ENCODE peak calls at places on chromosome 14, in seven cellular contexts. S is Right ventricle myocardium inferior; K is stimulated activated CD8-positive, alpha-beta memory T cell treated with anti-CD3 and anti-CD28 coated beads, Interleukin-15, amount 100 ng/mL, for 1 hour; H is NCI-H1417; A is GM23248; P is HCEC 1CT; W is bronchial epithelial cell. V is an unnamed sample.

GRCh38 chr14:69997849-69998248 is 118.6 kb downstream of the SMOC1 start:
- DNase-seq in S (no peak), K (no peak), H (no peak), A (peak), P (peak), W (peak), V (peak)

GRCh38 chr14:72677664-72678063 is 216.2 kb downstream of the DPF3 start:
- DNase-seq in S (no peak), K (no peak), H (no peak), A (peak), P (no peak), W (no peak), V (peak)

GRCh38 chr14:104520620-104521410 is 58.7 kb upstream of the C14orf180 start:
- DNase-seq in S (no peak), K (no peak), H (no peak), A (no peak), P (no peak), W (no peak), V (peak)

GRCh38 chr14:35632276-35633071 is 98.5 kb downstream of the INSM2 start:
- DNase-seq in S (no peak), K (no peak), H (peak), A (peak), P (peak), W (no peak), V (no peak)

GRCh38 chr14:91173221-91173670 is 59.4 kb downstream of the DGLUCY start:
- DNase-seq in S (peak), K (peak), H (peak), A (peak), P (peak), W (peak), V (peak)

GRCh38 chr14:104149617-104150141 is 11.3 kb downstream of the KIF26A start:
- DNase-seq in S (peak), K (no peak), H (peak), A (peak), P (no peak), W (no peak), V (no peak)

GRCh38 chr14:103476631-103477030 is 46.0 kb downstream of the CKB start:
- DNase-seq in S (no peak), K (no peak), H (no peak), A (no peak), P (no peak), W (no peak), V (no peak)

GRCh38 chr14:89851031-89851430 is 103.5 kb downstream of the EFCAB11 start:
- DNase-seq in S (no peak), K (no peak), H (peak), A (no peak), P (no peak), W (no peak), V (no peak)

GRCh38 chr14:93379841-93380240 is 32.9 kb downstream of the COX8C start:
- DNase-seq in S (no peak), K (no peak), H (no peak), A (no peak), P (no peak), W (no peak), V (no peak)

GRCh38 chr14:92439551-92440344 is 73.8 kb upstream of the RIN3 start:
- DNase-seq in S (no peak), K (no peak), H (no peak), A (no peak), P (no peak), W (no peak), V (no peak)

GRCh38 chr14:22977684-22978486 is 4.5 kb downstream of the AJUBA start:
- DNase-seq in S (no peak), K (no peak), H (no peak), A (peak), P (peak), W (peak), V (peak)

GRCh38 chr14:20347747-20348146 is 4.3 kb downstream of the PARP2 start:
- DNase-seq in S (no peak), K (no peak), H (no peak), A (no peak), P (no peak), W (no peak), V (no peak)

GRCh38 chr14:104318558-104319488 is 180.4 kb downstream of the KIF26A start:
- DNase-seq in S (no peak), K (no peak), H (no peak), A (no peak), P (no peak), W (no peak), V (peak)

GRCh38 chr14:69827560-69827959 is 30.5 kb upstream of the SLC10A1 start:
- DNase-seq in S (no peak), K (no peak), H (no peak), A (no peak), P (no peak), W (peak), V (no peak)

GRCh38 chr14:22039938-22040780 is 366.5 kb upstream of the OR4E1 start:
- DNase-seq in S (no peak), K (no peak), H (no peak), A (peak), P (no peak), W (peak), V (no peak)